ENCODE peak calls at places on chromosomes 1 and 21, in six cellular contexts. A is endothelial cell; E is iPS-NIHi11; H is NCI-H1105; D is HAP-1; V is activated CD4-positive, CD25-positive, alpha-beta regulatory T cell. W is an unnamed sample.

GRCh38 chr1:46456411-46456963 is 33.1 kb upstream of the DMBX1 start:
- DNase-seq in D (no peak), A (no peak), H (peak; percentile 53), V (no peak), E (no peak), W (no peak)

GRCh38 chr21:42543106-42543847 is 29.6 kb downstream of the SLC37A1 start:
- DNase-seq in V (no peak), A (no peak), H (no peak), E (no peak), D (no peak), W (no peak)

GRCh38 chr1:194710671-194711070 is 1524.3 kb upstream of the B3GALT2 start:
- DNase-seq in H (no peak), V (no peak), A (no peak), D (no peak), E (no peak), W (no peak)

GRCh38 chr1:9280015-9280860 is 12.5 kb upstream of the SPSB1 start:
- DNase-seq in H (no peak), V (peak; percentile 38), A (no peak), E (peak; percentile 69), D (no peak), W (no peak)

GRCh38 chr21:32112194-32112593 is 166.7 kb downstream of the MIS18A start:
- DNase-seq in E (no peak), A (no peak), H (peak; percentile 33), V (no peak), D (no peak), W (no peak)

GRCh38 chr21:16794944-16795343 is 717.9 kb upstream of the CXADR start:
- DNase-seq in H (no peak), V (no peak), D (no peak), E (no peak), A (no peak), W (no peak)

GRCh38 chr1:184881941-184882648 is 92.2 kb downstream of the NIBAN1 start:
- DNase-seq in E (peak; percentile 41), D (no peak), V (no peak), H (no peak), A (no peak), W (no peak)

GRCh38 chr1:88773540-88774150 is 89.6 kb downstream of the PKN2 start:
- DNase-seq in D (no peak), E (no peak), H (no peak), A (no peak), V (no peak), W (no peak)

GRCh38 chr1:53431725-53432306 is 27.4 kb upstream of the DMRTB1 start:
- DNase-seq in A (no peak), D (no peak), V (no peak), E (no peak), H (no peak), W (no peak)

GRCh38 chr1:9787702-9788101 is 36.1 kb downstream of the CLSTN1 start:
- DNase-seq in E (no peak), D (no peak), H (no peak), A (no peak), V (peak; percentile 31), W (no peak)